ENCODE peak calls at places on chromosomes 6 and 20, in eight cellular contexts. C is testis, R is A549, B is thyroid gland, N is sigmoid colon, O is tibial nerve, V is stomach, Z is transverse colon. D is an unnamed sample.

GRCh38 chr6:107179004-107179403 is 63.7 kb upstream of the BEND3 start:
- DNase-seq in C (no peak), R (peak; percentile 24), B (peak; percentile 35), N (no peak), O (no peak), V (no peak), Z (no peak), D (peak; percentile 60)

GRCh38 chr6:37276916-37277509 is 19.1 kb upstream of the TMEM217 start:
- DNase-seq in C (no peak), R (no peak), B (no peak), N (no peak), O (no peak), V (no peak), Z (no peak), D (no peak)

GRCh38 chr20:4227085-4227821 is 211.9 kb upstream of the RNF24 start:
- DNase-seq in C (peak; percentile 49), R (peak; percentile 68), B (no peak), N (no peak), O (no peak), V (no peak), Z (no peak), D (peak; percentile 63)

GRCh38 chr20:64025101-64025825 is 10.7 kb upstream of the C20orf204 start:
- DNase-seq in C (no peak), R (no peak), B (no peak), N (no peak), O (no peak), V (no peak), Z (no peak), D (no peak)

GRCh38 chr6:113187671-113188070 is 669.5 kb upstream of the MARCKS start:
- DNase-seq in C (no peak), R (no peak), B (no peak), N (no peak), O (no peak), V (no peak), Z (no peak), D (no peak)

GRCh38 chr6:167093922-167094432 is 28.9 kb upstream of the CCR6 start:
- DNase-seq in C (peak; percentile 50), R (no peak), B (no peak), N (no peak), O (no peak), V (no peak), Z (peak; percentile 62), D (peak; percentile 72)

GRCh38 chr6:106547053-106547414 is 82.3 kb downstream of the RTN4IP1 start:
- DNase-seq in C (no peak), R (no peak), B (no peak), N (no peak), O (no peak), V (no peak), Z (no peak), D (peak; percentile 83)

GRCh38 chr6:138814179-138814834 is 18.4 kb downstream of the ECT2L start:
- DNase-seq in C (no peak), R (no peak), B (no peak), N (no peak), O (no peak), V (no peak), Z (no peak), D (no peak)

GRCh38 chr20:52105573-52106422 is 85.8 kb downstream of the ZFP64 start:
- DNase-seq in C (no peak), R (peak; percentile 68), B (peak; percentile 49), N (no peak), O (no peak), V (no peak), Z (no peak), D (no peak)

GRCh38 chr20:48186915-48187314 is 401.6 kb upstream of the SULF2 start:
- DNase-seq in C (no peak), R (no peak), B (no peak), N (no peak), O (no peak), V (no peak), Z (no peak), D (no peak)

GRCh38 chr6:72748759-72749158 is 126.9 kb downstream of the KCNQ5 start:
- DNase-seq in C (no peak), R (peak; percentile 1), B (no peak), N (no peak), O (no peak), V (no peak), Z (no peak), D (peak; percentile 86)

GRCh38 chr6:73955800-73956199 is 259.8 kb downstream of the CD109 start:
- DNase-seq in C (no peak), R (no peak), B (no peak), N (no peak), O (no peak), V (no peak), Z (no peak), D (no peak)

GRCh38 chr20:51360451-51361230 is 181.9 kb downstream of the NFATC2 start:
- DNase-seq in C (no peak), R (peak; percentile 85), B (no peak), N (peak; percentile 37), O (no peak), V (no peak), Z (no peak), D (no peak)

GRCh38 chr6:54053893-54054391 is 57.3 kb upstream of the MLIP start:
- DNase-seq in C (peak; percentile 67), R (peak; percentile 45), B (peak; percentile 59), N (no peak), O (no peak), V (no peak), Z (peak; percentile 63), D (no peak)

GRCh38 chr20:17529586-17529985 is 1.6 kb downstream of the BFSP1 start:
- DNase-seq in C (no peak), R (no peak), B (no peak), N (no peak), O (no peak), V (no peak), Z (no peak), D (no peak)

GRCh38 chr20:17531537-17532025 is 402 bp upstream of the BFSP1 start:
- DNase-seq in C (no peak), R (no peak), B (no peak), N (no peak), O (no peak), V (no peak), Z (no peak), D (no peak)

GRCh38 chr20:17533396-17533795 is 2.2 kb upstream of the BFSP1 start:
- DNase-seq in C (peak; percentile 32), R (peak; percentile 85), B (no peak), N (no peak), O (peak; percentile 29), V (no peak), Z (no peak), D (peak; percentile 85)

GRCh38 chr20:17530153-17530552 is 1.0 kb downstream of the BFSP1 start:
- DNase-seq in C (no peak), R (no peak), B (no peak), N (no peak), O (no peak), V (no peak), Z (no peak), D (no peak)

GRCh38 chr20:17530716-17531536 is at the start of gene BFSP1:
- DNase-seq in C (peak; percentile 69), R (peak; percentile 79), B (peak; percentile 74), N (no peak), O (no peak), V (peak; percentile 68), Z (peak; percentile 56), D (peak; percentile 73)
- TF ChIP-seq CTCF in C (no peak), R (peak; percentile 12), B (no peak), N (no peak), O (no peak), V (no peak), Z (no peak), D (no peak)

GRCh38 chr6:83065511-83066192 is at the start of gene UBE3D:
- DNase-seq in C (peak; percentile 95), R (peak; percentile 78), B (peak; percentile 96), N (peak; percentile 94), O (peak; percentile 92), V (peak; percentile 93), Z (peak; percentile 92), D (peak; percentile 89)
- TF ChIP-seq POLR2A in C (no peak), R (peak; percentile 72), B (peak; percentile 68), N (no peak), O (no peak), V (no peak), Z (peak; percentile 38), D (peak; percentile 82)

GRCh38 chr6:3058957-3059356 is 9.3 kb upstream of the RIPK1 start:
- DNase-seq in C (no peak), R (no peak), B (no peak), N (no peak), O (no peak), V (no peak), Z (no peak), D (no peak)

GRCh38 chr6:3063733-3064700 is 4.3 kb upstream of the RIPK1 start:
- DNase-seq in C (peak; percentile 95), R (peak; percentile 87), B (peak; percentile 95), N (peak; percentile 98), O (peak; percentile 89), V (peak; percentile 96), Z (peak; percentile 97), D (peak; percentile 95)

GRCh38 chr6:3057063-3057462 is 11.2 kb upstream of the RIPK1 start:
- DNase-seq in C (no peak), R (no peak), B (no peak), N (no peak), O (no peak), V (no peak), Z (no peak), D (no peak)

GRCh38 chr6:3061501-3061941 is 6.8 kb upstream of the RIPK1 start:
- DNase-seq in C (no peak), R (no peak), B (no peak), N (no peak), O (no peak), V (no peak), Z (no peak), D (no peak)
- TF ChIP-seq CTCF in C (no peak), R (no peak), B (no peak), N (no peak), O (no peak), V (no peak), Z (no peak), D (no peak)

GRCh38 chr20:32036716-32037355 is 15.2 kb upstream of the HCK start:
- DNase-seq in C (no peak), R (no peak), B (no peak), N (no peak), O (no peak), V (no peak), Z (no peak), D (peak; percentile 57)

GRCh38 chr20:32036252-32036651 is 15.8 kb upstream of the HCK start:
- DNase-seq in C (no peak), R (no peak), B (no peak), N (no peak), O (no peak), V (no peak), Z (no peak), D (no peak)

GRCh38 chr20:32034581-32035397 is 17.3 kb upstream of the HCK start:
- DNase-seq in C (peak; percentile 20), R (peak; percentile 21), B (no peak), N (no peak), O (no peak), V (no peak), Z (no peak), D (peak; percentile 66)

GRCh38 chr20:32037929-32038328 is 14.1 kb upstream of the HCK start:
- DNase-seq in C (no peak), R (peak; percentile 23), B (no peak), N (no peak), O (no peak), V (no peak), Z (no peak), D (peak; percentile 59)

DNA sequence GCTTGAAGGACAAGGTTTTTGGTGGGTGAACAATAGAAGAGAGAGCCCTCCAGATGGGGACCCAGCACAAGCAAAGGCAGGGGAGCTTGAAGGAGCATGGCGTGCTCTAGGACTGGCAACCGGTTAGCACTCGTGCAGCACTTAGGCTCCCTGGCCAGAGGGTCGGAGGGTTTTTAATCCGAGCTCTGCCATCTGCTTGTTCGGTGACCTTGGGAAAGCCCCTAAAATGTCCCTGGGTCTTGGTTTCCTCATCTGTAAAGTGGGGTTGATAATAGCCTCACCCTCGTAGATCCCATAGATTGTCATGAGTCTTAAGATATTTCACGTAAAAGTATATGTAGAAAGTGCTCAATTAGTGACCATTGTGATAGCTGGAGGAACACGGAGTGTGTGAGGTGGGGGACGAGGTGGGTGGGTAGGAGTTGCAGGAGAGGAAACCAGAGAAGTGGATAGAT is 16.6 kb upstream of the HCK start:
- DNase-seq in C (no peak), R (no peak), B (no peak), N (no peak), O (no peak), V (no peak), Z (no peak), D (no peak)
- TF ChIP-seq POLR2A in C (no peak), R (no peak), B (no peak), N (no peak), O (no peak), V (no peak), Z (no peak), D (no peak)